ENCODE peak calls at places on chromosomes 5 and 9, in nine cellular contexts. K, D, P, S, N, R, A, V and B are unnamed samples.

GRCh38 chr5:118891252-118891651 is 97.1 kb downstream of the DTWD2 start:
- DNase-seq in K (no peak), D (no peak), P (no peak), S (no peak), N (no peak), R (no peak), A (no peak), V (no peak), B (no peak)

GRCh38 chr9:71592400-71592799 is 175.9 kb downstream of the CEMIP2 start:
- DNase-seq in K (peak; percentile 3), D (no peak), P (no peak), S (no peak), N (no peak), R (no peak), A (no peak), V (no peak), B (no peak)

GRCh38 chr5:171625646-171626045 is 160.0 kb upstream of the SMIM23 start:
- DNase-seq in K (no peak), D (no peak), P (no peak), S (no peak), N (no peak), R (no peak), A (no peak), V (no peak), B (no peak)

GRCh38 chr9:26809795-26810194 is 82.8 kb downstream of the CAAP1 start:
- DNase-seq in K (peak; percentile 85), D (no peak), P (no peak), S (no peak), N (no peak), R (peak; percentile 59), A (peak; percentile 7), V (no peak), B (peak; percentile 9)

GRCh38 chr9:131422241-131422792 is 28.4 kb downstream of the PRRC2B start:
- DNase-seq in K (no peak), D (no peak), P (no peak), S (no peak), N (no peak), R (no peak), A (no peak), V (no peak), B (no peak)

GRCh38 chr9:115653231-115653630 is 500.4 kb upstream of the PAPPA start:
- DNase-seq in K (peak; percentile 88), D (no peak), P (no peak), S (no peak), N (no peak), R (peak; percentile 74), A (no peak), V (no peak), B (no peak)

GRCh38 chr5:127930311-127930710 is 153.3 kb upstream of the SLC12A2 start:
- DNase-seq in K (no peak), D (no peak), P (no peak), S (no peak), N (no peak), R (peak; percentile 52), A (no peak), V (peak; percentile 48), B (no peak)

GRCh38 chr5:133285583-133286021 is 233.8 kb downstream of the HSPA4 start:
- DNase-seq in K (peak; percentile 23), D (peak; percentile 78), P (peak; percentile 25), S (no peak), N (peak; percentile 67), R (no peak), A (peak; percentile 91), V (peak; percentile 41), B (no peak)

GRCh38 chr5:41193462-41194166 is 19.7 kb downstream of the C6 start:
- DNase-seq in K (peak; percentile 99), D (peak; percentile 97), P (no peak), S (peak; percentile 94), N (peak; percentile 97), R (peak; percentile 77), A (no peak), V (peak; percentile 99), B (no peak)

GRCh38 chr5:32225445-32225844 is 51.3 kb upstream of the GOLPH3 start:
- DNase-seq in K (peak; percentile 83), D (no peak), P (no peak), S (no peak), N (no peak), R (peak; percentile 13), A (no peak), V (no peak), B (peak; percentile 61)

GRCh38 chr5:83919071-83920041 is 198.7 kb upstream of the HAPLN1 start:
- DNase-seq in K (no peak), D (no peak), P (no peak), S (no peak), N (no peak), R (no peak), A (no peak), V (no peak), B (no peak)

GRCh38 chr9:34382879-34383278 is 6.2 kb upstream of the MYORG start:
- DNase-seq in K (no peak), D (no peak), P (no peak), S (no peak), N (no peak), R (no peak), A (no peak), V (no peak), B (no peak)

GRCh38 chr9:123657099-123657498 is 272.8 kb downstream of the DENND1A start:
- DNase-seq in K (no peak), D (no peak), P (no peak), S (no peak), N (no peak), R (no peak), A (no peak), V (no peak), B (no peak)

GRCh38 chr9:82356131-82356530 is 367.6 kb downstream of the SPATA31D1 start:
- DNase-seq in K (no peak), D (no peak), P (no peak), S (no peak), N (no peak), R (no peak), A (no peak), V (no peak), B (no peak)

GRCh38 chr9:31166516-31166915 is 1217.9 kb upstream of the ACO1 start:
- DNase-seq in K (no peak), D (peak; percentile 15), P (no peak), S (no peak), N (no peak), R (no peak), A (no peak), V (no peak), B (no peak)

GRCh38 chr5:54671111-54671531 is 153.6 kb downstream of the SNX18 start:
- DNase-seq in K (peak; percentile 78), D (no peak), P (no peak), S (no peak), N (no peak), R (no peak), A (no peak), V (no peak), B (no peak)

GRCh38 chr5:138754699-138755057 is 1.5 kb downstream of the CTNNA1 start:
- DNase-seq in K (no peak), D (no peak), P (no peak), S (no peak), N (no peak), R (peak; percentile 44), A (no peak), V (no peak), B (no peak)

GRCh38 chr5:121870489-121870888 is 18.8 kb downstream of the FTMT start:
- DNase-seq in K (peak; percentile 67), D (no peak), P (peak; percentile 1), S (no peak), N (no peak), R (no peak), A (no peak), V (no peak), B (no peak)
- TF ChIP-seq CTCF in K (no peak), D (peak; percentile 44), P (peak; percentile 15), S (no peak), N (peak; percentile 43), R (no peak), A (no peak), V (peak; percentile 24), B (no peak)

GRCh38 chr5:81393783-81394718 is at the start of gene ACOT12:
- DNase-seq in K (peak; percentile 32), D (no peak), P (no peak), S (peak; percentile 41), N (peak; percentile 13), R (peak; percentile 4), A (no peak), V (no peak), B (no peak)
- H3K4me3 ChIP-seq in K (peak within 1 kb of the TSS; percentile 56), D (peak within 1 kb of the TSS; percentile 54), P (peak within 1 kb of the TSS; percentile 40), S (peak within 1 kb of the TSS; percentile 46), N (peak within 1 kb of the TSS; percentile 47), R (peak within 1 kb of the TSS; percentile 52), A (peak within 1 kb of the TSS; percentile 49), V (peak within 1 kb of the TSS; percentile 49), B (peak within 1 kb of the TSS; percentile 37)

DNA sequence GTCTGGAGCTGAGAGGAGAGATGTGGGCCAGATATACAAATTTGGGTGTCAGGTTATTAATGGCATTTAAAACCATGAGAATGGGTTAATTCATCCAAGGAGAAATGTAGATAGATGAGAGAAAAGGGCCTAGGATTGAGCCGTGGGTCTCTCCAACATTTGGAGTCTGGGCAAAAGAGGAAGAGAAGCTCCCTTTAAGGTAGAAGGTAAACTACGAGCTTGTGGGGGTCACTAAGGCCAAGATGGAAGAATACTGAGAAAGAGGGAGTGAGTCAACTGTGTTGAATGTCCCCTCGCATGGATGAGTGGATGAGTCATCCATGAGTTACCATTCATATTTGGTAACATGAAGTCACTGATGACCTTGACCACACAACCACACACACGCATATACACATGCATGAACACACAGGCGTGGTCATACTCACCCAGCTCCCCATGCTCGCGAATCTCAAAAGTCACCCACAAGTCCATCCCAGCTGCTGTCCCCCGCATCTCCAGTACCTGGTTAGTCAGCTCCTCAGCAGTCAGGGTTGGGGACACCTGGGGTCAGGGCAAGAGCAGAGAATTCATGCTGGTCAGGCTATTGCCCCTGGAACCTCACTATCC is 6.8 kb upstream of the FCHSD1 start:
- DNase-seq in K (peak; percentile 93), D (no peak), P (no peak), S (no peak), N (no peak), R (peak; percentile 95), A (peak; percentile 80), V (no peak), B (peak; percentile 65)
- H3K36me3 ChIP-seq in K (peaks cover 3% of the 10 kb centered on the region), D (no peaks in the 10 kb centered on the region), P (no peaks in the 10 kb centered on the region), S (peaks cover 72% of the 10 kb centered on the region), N (no peaks in the 10 kb centered on the region), R (peaks cover 22% of the 10 kb centered on the region), A (no peaks in the 10 kb centered on the region), V (peaks cover under 1% of the 10 kb centered on the region), B (peaks cover 14% of the 10 kb centered on the region)

GRCh38 chr9:73816905-73817304 is 665.2 kb downstream of the ANXA1 start:
- DNase-seq in K (no peak), D (no peak), P (no peak), S (no peak), N (no peak), R (no peak), A (no peak), V (no peak), B (no peak)
- TF ChIP-seq CTCF in K (no peak), D (no peak), P (no peak), S (no peak), N (no peak), R (no peak), A (no peak), V (no peak), B (no peak)

DNA sequence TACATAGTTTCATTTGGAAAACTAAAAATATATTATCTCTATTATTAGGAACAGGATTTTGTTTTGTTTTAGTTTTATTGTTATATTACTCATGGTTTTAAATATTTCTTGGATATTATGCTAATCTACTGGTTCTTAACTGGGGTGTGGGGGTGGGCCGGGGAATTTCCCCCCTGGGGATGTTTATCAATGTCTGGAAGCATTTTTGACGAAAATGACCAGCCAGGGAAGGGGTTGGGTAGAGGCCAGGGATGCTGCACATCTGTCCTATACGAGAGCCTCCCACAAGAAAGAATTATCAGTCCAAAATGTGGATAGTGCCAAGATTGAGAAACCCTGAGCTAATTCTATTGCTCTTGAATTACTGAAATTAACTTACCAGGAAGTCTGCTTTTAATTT is 11.7 kb downstream of the FYB1 start:
- DNase-seq in K (no peak), D (no peak), P (no peak), S (no peak), N (no peak), R (no peak), A (no peak), V (no peak), B (no peak)
- H3K4me3 ChIP-seq in K (no peak overlapping the region), D (no peak overlapping the region), P (no peak overlapping the region), S (no peak overlapping the region), N (no peak overlapping the region), R (no peak overlapping the region), A (no peak overlapping the region), V (no peak overlapping the region), B (no peak overlapping the region)